ENCODE peak calls at places on chromosomes 7 and 10, in four cellular contexts. One of them, this sample, is unnamed.

GRCh38 chr10:91410638-91411367 is 659 bp downstream of the HECTD2 start:
- DNase-seq in NCI-H1092 treated with DMSO at 0.1 percent for 48 hours: peak; percentile 63
- DNase-seq in HFF-Myc: no peak
- DNase-seq in GM10248: peak; percentile 17
- DNase-seq in this sample: no peak

GRCh38 chr7:139598642-139599041 is 75.2 kb downstream of the CLEC2L start:
- DNase-seq in NCI-H1092 treated with DMSO at 0.1 percent for 48 hours: peak; percentile 20
- DNase-seq in HFF-Myc: no peak
- DNase-seq in GM10248: no peak
- DNase-seq in this sample: no peak

GRCh38 chr10:76942556-76943416 is 694.8 kb downstream of the KCNMA1 start:
- DNase-seq in NCI-H1092 treated with DMSO at 0.1 percent for 48 hours: no peak
- DNase-seq in HFF-Myc: no peak
- DNase-seq in GM10248: no peak
- DNase-seq in this sample: no peak

GRCh38 chr10:1488970-1489548 is 248.3 kb downstream of the ADARB2 start:
- DNase-seq in NCI-H1092 treated with DMSO at 0.1 percent for 48 hours: no peak
- DNase-seq in HFF-Myc: no peak
- DNase-seq in GM10248: peak; percentile 58
- DNase-seq in this sample: no peak

GRCh38 chr10:127881262-127881661 is 11.5 kb downstream of the CLRN3 start:
- DNase-seq in NCI-H1092 treated with DMSO at 0.1 percent for 48 hours: no peak
- DNase-seq in HFF-Myc: no peak
- DNase-seq in GM10248: no peak
- DNase-seq in this sample: no peak

GRCh38 chr7:34939175-34939574 is 98.1 kb downstream of the DPY19L1 start:
- DNase-seq in NCI-H1092 treated with DMSO at 0.1 percent for 48 hours: no peak
- DNase-seq in HFF-Myc: no peak
- DNase-seq in GM10248: no peak
- DNase-seq in this sample: no peak

GRCh38 chr7:147513451-147513850 is 1077.1 kb upstream of the C7orf33 start:
- DNase-seq in NCI-H1092 treated with DMSO at 0.1 percent for 48 hours: no peak
- DNase-seq in HFF-Myc: no peak
- DNase-seq in GM10248: no peak
- DNase-seq in this sample: no peak

GRCh38 chr7:73999664-74000420 is 28.1 kb upstream of the ELN start:
- DNase-seq in NCI-H1092 treated with DMSO at 0.1 percent for 48 hours: no peak
- DNase-seq in HFF-Myc: no peak
- DNase-seq in GM10248: no peak
- DNase-seq in this sample: no peak

GRCh38 chr10:119025776-119026175 is 3.7 kb upstream of the NANOS1 start:
- DNase-seq in NCI-H1092 treated with DMSO at 0.1 percent for 48 hours: peak; percentile 47
- DNase-seq in HFF-Myc: no peak
- DNase-seq in GM10248: no peak
- DNase-seq in this sample: no peak

This sample was measured in CD4-positive, alpha-beta memory T cell.